ENCODE peak calls at places on chromosomes 16 and 17, in four cellular contexts. One of them, this sample, is unnamed. For H3K9me3, the result is how much of the 10 kb centered on the place peaks cover.

GRCh38 chr17:9473716-9474115 is 101.9 kb downstream of the STX8 start:
- DNase-seq in psoas muscle: no peak
- DNase-seq in K562: no peak
- DNase-seq in upper lobe of left lung: no peak
- DNase-seq in this sample: no peak

GRCh38 chr16:66714659-66715307 is 18.2 kb upstream of the CMTM4 start:
- DNase-seq in psoas muscle: no peak
- DNase-seq in K562: no peak
- DNase-seq in upper lobe of left lung: no peak
- DNase-seq in this sample: no peak

GRCh38 chr16:78684655-78685400 is 585.4 kb downstream of the WWOX start:
- DNase-seq in psoas muscle: peak
- DNase-seq in K562: no peak
- DNase-seq in upper lobe of left lung: no peak
- DNase-seq in this sample: no peak

GRCh38 chr17:4934173-4934979 is 2.3 kb downstream of the GP1BA start:
- DNase-seq in psoas muscle: no peak
- DNase-seq in K562: peak
- DNase-seq in upper lobe of left lung: no peak
- DNase-seq in this sample: no peak

GRCh38 chr17:9644910-9645751 is at the start of gene USP43:
- DNase-seq in psoas muscle: peak
- DNase-seq in K562: peak
- DNase-seq in upper lobe of left lung: peak
- DNase-seq in this sample: no peak

GRCh38 chr17:76076765-76077581 is 2.0 kb upstream of the ZACN start:
- DNase-seq in psoas muscle: no peak
- DNase-seq in K562: no peak
- DNase-seq in upper lobe of left lung: peak
- DNase-seq in this sample: peak

GRCh38 chr16:64180136-64180900 is 941.5 kb downstream of the CDH11 start:
- DNase-seq in psoas muscle: no peak
- DNase-seq in K562: no peak
- DNase-seq in upper lobe of left lung: no peak
- DNase-seq in this sample: no peak

GRCh38 chr17:61551255-61551742 is 39.7 kb downstream of the NACA2 start:
- DNase-seq in psoas muscle: no peak
- DNase-seq in K562: peak
- DNase-seq in upper lobe of left lung: no peak
- DNase-seq in this sample: no peak

GRCh38 chr16:71367243-71367976 is 8.9 kb downstream of the CALB2 start:
- DNase-seq in psoas muscle: peak
- DNase-seq in K562: peak
- DNase-seq in upper lobe of left lung: no peak
- DNase-seq in this sample: no peak

GRCh38 chr16:79648846-79649245 is 48.3 kb upstream of the MAF start:
- DNase-seq in psoas muscle: no peak
- DNase-seq in K562: no peak
- DNase-seq in upper lobe of left lung: no peak
- DNase-seq in this sample: no peak

GRCh38 chr17:6177941-6178694 is 107.9 kb downstream of the WSCD1 start:
- DNase-seq in psoas muscle: no peak
- DNase-seq in K562: no peak
- DNase-seq in upper lobe of left lung: no peak
- DNase-seq in this sample: no peak

GRCh38 chr17:2030779-2031163 is 818 bp downstream of the DPH1 start:
- DNase-seq in psoas muscle: no peak
- DNase-seq in K562: peak
- DNase-seq in upper lobe of left lung: no peak
- DNase-seq in this sample: no peak

GRCh38 chr16:11254913-11255736 is 879 bp downstream of the SOCS1 start:
- DNase-seq in psoas muscle: peak
- DNase-seq in K562: peak
- DNase-seq in upper lobe of left lung: peak
- DNase-seq in this sample: peak

GRCh38 chr16:11253995-11254912 is 1.8 kb downstream of the SOCS1 start:
- DNase-seq in psoas muscle: no peak
- DNase-seq in K562: no peak
- DNase-seq in upper lobe of left lung: peak
- DNase-seq in this sample: no peak

GRCh38 chr16:11257131-11257938 is 1.3 kb upstream of the SOCS1 start:
- DNase-seq in psoas muscle: peak
- DNase-seq in K562: peak
- DNase-seq in upper lobe of left lung: peak
- DNase-seq in this sample: peak

GRCh38 chr16:11256657-11257130 is 690 bp upstream of the SOCS1 start:
- DNase-seq in psoas muscle: peak
- DNase-seq in K562: peak
- DNase-seq in upper lobe of left lung: peak
- DNase-seq in this sample: no peak

GRCh38 chr16:11255737-11256656 is at the start of gene SOCS1:
- DNase-seq in psoas muscle: peak
- DNase-seq in K562: peak
- DNase-seq in upper lobe of left lung: peak
- DNase-seq in this sample: peak
- H3K27ac ChIP-seq in psoas muscle: peak
- H3K27ac ChIP-seq in K562: peak
- H3K27ac ChIP-seq in upper lobe of left lung: peak
- H3K27ac ChIP-seq in this sample: peak

DNA sequence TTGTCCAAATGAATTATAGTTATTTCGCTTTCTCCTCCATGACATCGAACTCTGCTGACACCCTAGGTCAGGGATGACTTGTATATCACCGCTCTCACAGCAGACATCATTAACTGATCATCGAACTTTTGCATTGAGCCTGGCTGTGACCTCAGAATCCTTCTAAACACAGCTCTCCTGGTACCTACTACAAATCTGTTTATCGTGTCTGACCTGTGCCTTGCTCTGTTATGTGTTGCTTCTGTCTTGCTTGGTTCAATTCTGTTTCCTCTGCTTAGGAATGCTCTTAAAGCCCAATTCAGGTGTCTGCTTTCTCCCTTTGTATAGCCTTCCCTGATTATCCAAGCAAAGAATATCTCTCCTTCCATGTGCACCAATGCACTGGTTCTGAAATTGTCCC is 78.3 kb downstream of the CYLD start:
- DNase-seq in psoas muscle: no peak
- DNase-seq in K562: no peak
- DNase-seq in upper lobe of left lung: no peak
- DNase-seq in this sample: no peak
- H3K9me3 ChIP-seq in psoas muscle: under half
- H3K9me3 ChIP-seq in K562: under half
- H3K9me3 ChIP-seq in upper lobe of left lung: under half
- H3K9me3 ChIP-seq in this sample: under half

GRCh38 chr16:84088695-84089395 is 27.9 kb downstream of the MBTPS1 start:
- DNase-seq in psoas muscle: no peak
- DNase-seq in K562: no peak
- DNase-seq in upper lobe of left lung: no peak
- DNase-seq in this sample: peak
- TF ChIP-seq CTCF in psoas muscle: no peak
- TF ChIP-seq CTCF in K562: peak
- TF ChIP-seq CTCF in upper lobe of left lung: no peak
- TF ChIP-seq CTCF in this sample: peak

DNA sequence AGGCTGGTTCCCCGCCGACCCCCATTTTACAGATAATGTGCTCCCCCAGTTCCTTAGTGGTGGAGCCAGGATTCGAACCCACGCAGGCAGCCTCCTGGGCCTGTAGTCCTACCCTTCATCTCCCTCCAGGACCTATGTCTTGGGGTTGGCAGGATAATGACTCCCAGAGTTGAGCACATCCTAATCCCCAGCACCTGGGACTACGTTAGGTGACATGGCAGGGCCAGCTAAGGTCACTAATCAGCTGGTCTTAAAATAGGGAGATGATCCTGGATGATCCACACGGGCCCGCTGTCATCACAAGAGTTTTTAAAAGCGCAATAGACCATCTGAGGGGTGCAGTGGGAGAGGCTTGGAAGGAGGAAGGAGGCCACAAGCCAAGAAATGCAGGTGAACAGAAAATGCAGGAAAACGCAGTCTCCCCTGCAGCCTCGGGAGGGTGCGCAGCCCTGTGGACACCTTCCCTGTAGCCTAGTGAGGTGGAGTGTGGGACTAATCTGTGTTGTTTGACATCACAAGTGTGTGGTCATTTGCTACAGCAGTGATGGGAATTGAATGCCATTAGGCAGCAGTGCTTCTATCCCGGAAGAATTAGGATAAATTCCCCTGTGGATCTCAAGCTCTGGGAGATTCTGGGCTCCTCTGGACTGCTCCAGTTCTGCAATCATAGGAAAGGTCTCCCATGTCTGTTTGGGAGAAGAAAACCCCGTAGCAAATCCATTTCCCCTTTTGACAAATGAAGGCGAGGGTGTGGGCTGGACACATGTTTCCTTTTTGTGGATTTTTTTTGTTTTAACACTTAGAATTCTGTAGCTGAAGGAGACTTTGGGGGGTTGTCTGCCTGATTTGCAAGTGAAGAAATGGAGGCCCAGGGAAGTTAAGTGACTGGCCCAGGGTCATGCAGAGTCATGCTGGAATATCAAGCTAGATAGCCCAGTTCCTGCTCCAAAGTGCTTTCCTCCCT is 297.8 kb downstream of the SEC14L1 start:
- DNase-seq in psoas muscle: no peak
- DNase-seq in K562: no peak
- DNase-seq in upper lobe of left lung: no peak
- DNase-seq in this sample: no peak
- H3K27ac ChIP-seq in psoas muscle: peak
- H3K27ac ChIP-seq in K562: peak
- H3K27ac ChIP-seq in upper lobe of left lung: peak
- H3K27ac ChIP-seq in this sample: peak

GRCh38 chr16:35198223-35199199 is 1739.1 kb downstream of the TP53TG3F start:
- DNase-seq in psoas muscle: no peak
- DNase-seq in K562: no peak
- DNase-seq in upper lobe of left lung: peak
- DNase-seq in this sample: no peak
- H3K9me3 ChIP-seq in psoas muscle: under half
- H3K9me3 ChIP-seq in K562: under half
- H3K9me3 ChIP-seq in upper lobe of left lung: under half
- H3K9me3 ChIP-seq in this sample: under half

GRCh38 chr16:53503270-53503911 is 382 bp upstream of the AKTIP start:
- DNase-seq in psoas muscle: peak
- DNase-seq in K562: peak
- DNase-seq in upper lobe of left lung: peak
- DNase-seq in this sample: peak

GRCh38 chr16:53506254-53506653 is 3.2 kb upstream of the AKTIP start:
- DNase-seq in psoas muscle: no peak
- DNase-seq in K562: no peak
- DNase-seq in upper lobe of left lung: no peak
- DNase-seq in this sample: no peak

GRCh38 chr16:53502331-53503269 is at the start of gene AKTIP:
- DNase-seq in psoas muscle: peak
- DNase-seq in K562: peak
- DNase-seq in upper lobe of left lung: no peak
- DNase-seq in this sample: peak

GRCh38 chr16:53504665-53505064 is 1.7 kb upstream of the AKTIP start:
- DNase-seq in psoas muscle: no peak
- DNase-seq in K562: no peak
- DNase-seq in upper lobe of left lung: no peak
- DNase-seq in this sample: peak

DNA sequence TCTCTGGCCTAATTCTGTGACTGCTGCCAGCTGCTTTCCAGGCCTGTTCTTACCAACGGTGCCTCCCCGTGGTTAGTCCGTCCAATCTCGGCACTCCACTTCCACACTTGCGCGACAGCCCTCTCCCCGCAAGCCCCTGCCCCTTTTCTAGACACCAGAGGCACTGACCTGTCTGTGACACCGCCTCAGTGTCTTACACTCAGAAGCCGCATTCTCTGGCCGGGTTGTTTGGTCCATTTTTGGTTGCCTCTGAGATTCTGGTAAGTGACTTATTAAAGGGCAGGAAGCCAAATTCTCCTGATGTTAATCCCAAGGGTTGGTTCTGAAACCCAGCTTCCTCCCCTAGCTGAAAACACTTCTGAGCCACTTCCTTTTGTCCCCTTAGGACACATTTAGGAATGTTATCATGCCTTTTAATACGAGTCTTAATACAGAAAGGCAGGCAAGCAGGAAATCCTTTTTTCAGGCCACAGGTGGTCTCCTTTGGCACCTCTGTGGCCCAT is 1.2 kb upstream of the AKTIP start:
- DNase-seq in psoas muscle: peak
- DNase-seq in K562: peak
- DNase-seq in upper lobe of left lung: no peak
- DNase-seq in this sample: peak
- TF ChIP-seq CTCF in psoas muscle: no peak
- TF ChIP-seq CTCF in K562: no peak
- TF ChIP-seq CTCF in upper lobe of left lung: no peak
- TF ChIP-seq CTCF in this sample: peak

GRCh38 chr17:72123964-72124791 is 3.4 kb downstream of the SOX9 start:
- DNase-seq in psoas muscle: no peak
- DNase-seq in K562: no peak
- DNase-seq in upper lobe of left lung: no peak
- DNase-seq in this sample: no peak

GRCh38 chr17:72126575-72127486 is 6.0 kb downstream of the SOX9 start:
- DNase-seq in psoas muscle: no peak
- DNase-seq in K562: no peak
- DNase-seq in upper lobe of left lung: no peak
- DNase-seq in this sample: no peak

GRCh38 chr17:72123496-72123963 is 2.7 kb downstream of the SOX9 start:
- DNase-seq in psoas muscle: no peak
- DNase-seq in K562: no peak
- DNase-seq in upper lobe of left lung: peak
- DNase-seq in this sample: no peak

GRCh38 chr17:72125226-72125651 is 4.4 kb downstream of the SOX9 start:
- DNase-seq in psoas muscle: no peak
- DNase-seq in K562: no peak
- DNase-seq in upper lobe of left lung: no peak
- DNase-seq in this sample: no peak

DNA sequence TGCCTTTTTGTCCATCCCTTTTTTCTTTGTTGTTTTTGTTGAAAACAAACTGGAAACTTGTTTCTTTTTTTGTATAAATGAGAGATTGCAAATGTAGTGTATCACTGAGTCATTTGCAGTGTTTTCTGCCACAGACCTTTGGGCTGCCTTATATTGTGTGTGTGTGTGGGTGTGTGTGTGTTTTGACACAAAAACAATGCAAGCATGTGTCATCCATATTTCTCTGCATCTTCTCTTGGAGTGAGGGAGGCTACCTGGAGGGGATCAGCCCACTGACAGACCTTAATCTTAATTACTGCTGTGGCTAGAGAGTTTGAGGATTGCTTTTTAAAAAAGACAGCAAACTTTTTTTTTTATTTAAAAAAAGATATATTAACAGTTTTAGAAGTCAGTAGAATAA is 4.9 kb downstream of the SOX9 start:
- DNase-seq in psoas muscle: no peak
- DNase-seq in K562: no peak
- DNase-seq in upper lobe of left lung: no peak
- DNase-seq in this sample: no peak
- H3K27ac ChIP-seq in psoas muscle: no peak
- H3K27ac ChIP-seq in K562: no peak
- H3K27ac ChIP-seq in upper lobe of left lung: no peak
- H3K27ac ChIP-seq in this sample: no peak

This sample was measured in CD4-positive, alpha-beta T cell.